ENCODE peak calls at places on chromosome X, in four cellular contexts. Q is H9; M is upper lobe of right lung; O is CD4-positive, alpha-beta T cell. Y is an unnamed sample.

GRCh38 chrX:130171446-130172126 is at the start of gene RAB33A:
- DNase-seq in Q (peak), M (peak), O (peak), Y (no peak)

GRCh38 chrX:118865231-118865630 is 41.6 kb downstream of the ZCCHC12 start:
- DNase-seq in Q (no peak), M (no peak), O (no peak), Y (no peak)

GRCh38 chrX:23811135-23811781 is 28.3 kb downstream of the SAT1 start:
- DNase-seq in Q (no peak), M (no peak), O (no peak), Y (no peak)

GRCh38 chrX:17792842-17793241 is 55.5 kb downstream of the SCML1 start:
- DNase-seq in Q (no peak), M (no peak), O (no peak), Y (no peak)

GRCh38 chrX:5086388-5086787 is 1142.3 kb downstream of the NLGN4X start:
- DNase-seq in Q (no peak), M (no peak), O (no peak), Y (no peak)

GRCh38 chrX:24242649-24243556 is 71.0 kb downstream of the SUPT20HL2 start:
- DNase-seq in Q (no peak), M (no peak), O (no peak), Y (peak)

GRCh38 chrX:154890990-154891639 is 5.0 kb downstream of the F8A1 start:
- DNase-seq in Q (no peak), M (no peak), O (no peak), Y (no peak)

GRCh38 chrX:16585486-16586370 is 64.2 kb upstream of the S100G start:
- DNase-seq in Q (no peak), M (no peak), O (no peak), Y (no peak)

GRCh38 chrX:132676561-132677186 is 187.8 kb upstream of the MBNL3 start:
- DNase-seq in Q (peak), M (no peak), O (no peak), Y (no peak)

DNA sequence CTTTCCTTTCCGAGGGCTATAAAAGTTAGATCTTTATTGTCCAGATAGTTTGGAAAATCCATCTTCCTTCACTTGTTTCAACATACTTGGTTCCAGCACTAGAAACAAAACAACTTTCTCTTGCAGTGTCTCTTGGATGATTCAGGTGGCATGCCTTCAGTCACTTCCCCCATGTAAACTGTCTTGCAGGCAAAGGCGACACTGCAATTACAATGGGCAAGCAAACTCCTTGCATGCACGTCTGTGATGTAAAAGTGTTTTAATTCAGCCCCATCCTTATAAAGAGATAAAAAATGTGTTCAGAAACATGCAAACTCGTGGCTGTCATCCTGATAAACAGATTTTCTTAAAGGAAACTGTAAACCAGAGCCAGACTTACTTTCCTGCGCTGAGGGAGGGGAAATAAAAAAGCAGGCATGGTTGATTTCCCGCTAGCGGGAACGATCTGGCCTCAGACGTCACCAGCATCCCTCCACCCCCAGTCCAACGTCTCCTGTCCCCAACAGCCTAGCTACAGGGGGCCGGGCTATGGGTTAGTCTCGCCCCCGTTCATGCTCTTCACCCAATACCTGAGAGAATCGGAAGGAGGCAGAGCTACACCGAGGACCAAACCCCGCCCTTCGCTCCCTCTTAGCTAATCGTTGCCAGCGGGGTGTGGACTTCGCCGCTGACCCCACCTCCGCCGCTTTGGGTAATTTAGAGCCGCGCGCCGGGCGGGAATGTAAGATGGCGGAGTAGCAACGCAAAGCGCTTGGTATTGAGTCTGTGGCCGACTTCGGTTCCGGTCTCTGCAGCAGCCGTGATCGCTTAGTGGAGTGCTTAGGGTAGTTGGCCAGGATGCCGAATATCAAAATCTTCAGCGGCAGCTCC is at the start of gene PRPS1:
- DNase-seq in Q (peak), M (peak), O (peak), Y (peak)
- TF ChIP-seq CTCF in Q (no peak), M (no peak), O (no peak), Y (no peak)

GRCh38 chrX:125439194-125439849 is 119.7 kb downstream of the TEX13C start:
- DNase-seq in Q (no peak), M (no peak), O (no peak), Y (no peak)

DNA sequence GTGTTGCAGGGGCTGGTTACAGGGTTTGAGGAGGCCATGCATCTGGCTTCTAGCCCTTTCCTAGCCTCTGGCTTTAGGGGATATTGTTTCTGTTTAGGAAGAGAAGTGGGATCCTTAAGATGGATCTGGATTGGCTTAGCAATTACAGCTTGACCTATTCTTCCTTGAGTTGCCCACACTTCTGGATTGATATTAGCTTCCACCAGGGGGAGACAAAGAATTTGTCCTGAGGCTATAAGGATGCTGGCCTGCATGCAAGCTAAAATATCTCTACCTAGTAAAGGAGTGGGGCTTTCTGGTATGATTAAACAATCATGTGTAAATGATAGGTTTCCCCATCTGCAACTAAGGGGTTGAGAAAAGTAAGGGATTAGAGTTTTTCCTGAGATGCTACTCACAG is 117.2 kb downstream of the TEX13C start:
- DNase-seq in Q (no peak), M (no peak), O (no peak), Y (no peak)
- TF ChIP-seq CTCF in Q (peak), M (peak), O (no peak), Y (peak)

DNA sequence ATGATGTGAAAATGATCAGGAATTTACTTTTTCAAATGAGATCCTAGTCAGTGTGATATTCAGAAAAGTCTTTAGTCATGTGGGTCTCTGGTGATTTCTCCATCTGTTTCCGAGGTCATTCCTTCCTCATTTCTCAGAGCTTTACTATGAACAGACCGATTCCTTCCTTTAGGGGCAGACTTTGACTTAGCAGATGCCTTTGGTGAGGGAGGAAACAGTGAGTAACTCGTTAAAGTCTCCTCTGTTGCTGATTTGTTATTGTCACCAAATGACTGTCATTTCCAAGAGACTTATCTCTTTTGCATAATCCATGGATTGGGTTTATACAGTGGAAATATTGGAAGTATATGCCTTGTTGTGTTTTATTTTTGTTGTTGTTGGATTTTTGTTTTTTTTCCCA is 76.2 kb upstream of the CD99 start:
- DNase-seq in Q (no peak), M (no peak), O (no peak), Y (no peak)
- TF ChIP-seq CTCF in Q (peak), M (peak), O (no peak), Y (no peak)

GRCh38 chrX:107483976-107484726 is 34.7 kb downstream of the FRMPD3 start:
- DNase-seq in Q (peak), M (no peak), O (no peak), Y (no peak)

GRCh38 chrX:107480272-107480671 is 30.8 kb downstream of the FRMPD3 start:
- DNase-seq in Q (no peak), M (no peak), O (no peak), Y (no peak)

GRCh38 chrX:107482046-107482445 is 32.6 kb downstream of the FRMPD3 start:
- DNase-seq in Q (no peak), M (no peak), O (no peak), Y (no peak)

GRCh38 chrX:107485019-107485418 is 35.6 kb downstream of the FRMPD3 start:
- DNase-seq in Q (no peak), M (no peak), O (no peak), Y (no peak)
- TF ChIP-seq CTCF in Q (peak), M (no peak), O (no peak), Y (no peak)

GRCh38 chrX:11111038-11111851 is at the start of gene HCCS:
- DNase-seq in Q (peak), M (peak), O (peak), Y (peak)

GRCh38 chrX:11109968-11110367 is 1.2 kb upstream of the HCCS start:
- DNase-seq in Q (no peak), M (no peak), O (no peak), Y (no peak)

GRCh38 chrX:11117751-11118150 is 6.6 kb downstream of the HCCS start:
- DNase-seq in Q (no peak), M (no peak), O (no peak), Y (no peak)

GRCh38 chrX:11111947-11112346 is 815 bp downstream of the HCCS start:
- DNase-seq in Q (no peak), M (no peak), O (no peak), Y (no peak)

GRCh38 chrX:11113731-11114130 is 2.6 kb downstream of the HCCS start:
- DNase-seq in Q (no peak), M (no peak), O (no peak), Y (no peak)
- TF ChIP-seq CTCF in Q (no peak), M (no peak), O (no peak), Y (no peak)

DNA sequence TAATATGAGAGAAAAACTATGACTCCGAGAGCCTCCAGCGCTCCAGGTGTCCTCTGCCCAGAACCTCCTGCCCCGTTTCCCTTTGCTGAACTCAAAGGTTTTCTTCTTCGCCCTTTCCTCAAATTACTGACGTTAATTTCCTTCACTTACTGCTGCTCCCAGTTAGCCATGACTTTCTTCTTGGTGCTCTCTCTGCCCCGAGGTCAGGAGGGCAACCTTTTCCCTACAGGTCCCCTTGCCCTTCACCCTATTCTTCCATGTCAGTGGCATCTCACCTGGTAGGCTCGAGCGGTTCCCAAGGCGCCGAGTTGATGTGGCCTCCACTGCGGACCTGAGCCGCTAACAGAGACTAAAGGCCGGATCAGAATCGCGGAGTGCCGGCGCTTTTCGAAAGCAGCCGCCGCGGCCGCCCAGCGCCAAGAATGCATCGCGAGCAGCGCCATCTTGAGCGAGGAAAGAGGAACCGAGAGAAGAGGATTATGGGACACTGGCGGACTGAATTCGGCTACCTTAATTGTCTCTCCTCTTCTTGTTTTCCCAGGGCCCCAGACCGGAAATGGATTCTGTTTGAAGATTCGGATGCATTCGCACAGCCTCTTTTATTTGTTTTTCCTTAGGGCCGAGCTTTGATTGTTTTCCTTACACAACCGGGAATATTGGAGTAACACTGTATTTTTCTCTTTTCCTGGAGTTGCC is at the start of gene ABCB7:
- DNase-seq in Q (peak), M (peak), O (peak), Y (peak)
- TF ChIP-seq CTCF in Q (peak), M (no peak), O (no peak), Y (no peak)

DNA sequence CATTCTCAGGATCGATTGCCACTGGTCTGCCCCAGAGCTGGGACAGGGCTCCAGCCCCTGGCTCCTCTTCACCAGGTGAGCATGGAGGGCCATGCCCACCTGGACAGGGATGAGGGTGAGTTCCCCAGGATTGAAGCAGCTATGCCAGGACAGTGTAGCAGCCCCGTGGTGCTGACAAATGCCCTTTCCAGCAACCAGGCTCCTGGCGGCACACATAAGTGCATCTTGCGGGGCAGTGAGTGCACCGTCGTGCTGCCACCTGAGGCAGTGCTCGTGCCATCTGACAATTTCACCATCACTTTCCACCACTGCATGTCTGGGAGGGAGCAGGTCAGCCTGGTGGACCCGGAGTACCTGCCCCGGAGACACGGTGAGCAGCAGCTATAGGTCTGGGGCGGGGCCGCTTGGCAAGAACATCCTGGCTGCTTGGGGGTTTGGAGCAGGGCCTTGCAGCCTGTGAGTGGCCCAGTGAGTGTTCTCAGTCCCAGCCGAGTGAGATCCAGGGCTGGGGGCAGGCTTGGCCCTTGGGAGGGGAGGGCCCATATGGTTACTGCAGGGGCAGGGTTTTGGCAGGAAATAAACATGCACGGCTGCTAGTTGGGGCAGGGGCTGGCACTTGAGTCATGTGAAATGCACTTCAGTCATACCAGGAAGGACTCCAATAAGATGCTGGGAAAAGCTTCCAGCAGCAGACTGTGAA is 6.1 kb downstream of the IL9R start:
- DNase-seq in Q (no peak), M (no peak), O (no peak), Y (no peak)
- TF ChIP-seq CTCF in Q (no peak), M (no peak), O (no peak), Y (no peak)

GRCh38 chrX:136767104-136767941 is 13.4 kb downstream of the ARHGEF6 start:
- DNase-seq in Q (peak), M (peak), O (peak), Y (peak)
- TF ChIP-seq CTCF in Q (peak), M (no peak), O (no peak), Y (no peak)

DNA sequence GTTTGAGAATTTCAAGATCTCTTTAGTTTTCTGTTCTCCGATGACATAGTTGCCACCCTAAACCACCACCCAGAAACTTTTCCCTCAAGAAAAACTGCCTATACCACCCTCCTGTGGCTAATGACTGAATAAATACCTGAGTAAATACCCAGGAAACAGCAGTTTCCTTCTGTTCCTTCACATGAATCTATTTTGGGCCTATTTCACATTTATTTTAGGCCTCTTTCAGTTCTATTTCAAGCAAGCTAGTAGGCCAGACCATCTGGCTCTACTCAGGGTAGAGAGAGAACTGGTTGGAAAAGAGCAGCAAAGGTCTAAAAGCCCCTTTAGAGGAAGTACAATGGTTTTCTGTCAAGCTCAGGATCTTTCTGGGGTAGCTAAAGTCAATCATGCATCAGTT is 23.4 kb downstream of the ARHGEF9 start:
- DNase-seq in Q (no peak), M (no peak), O (no peak), Y (no peak)
- TF ChIP-seq CTCF in Q (peak), M (peak), O (no peak), Y (no peak)

Y was measured in stomach.